ENCODE peak calls at places on chromosomes 1 and 21, in seven cellular contexts. One of them, this sample, is unnamed.

GRCh38 chr1:172960019-172960418 is 90.7 kb downstream of the TNFSF18 start:
- DNase-seq in AG04449: no peak
- DNase-seq in CD8-positive, alpha-beta T cell: no peak
- DNase-seq in transverse colon: no peak
- DNase-seq in choroid plexus epithelial cell: peak
- DNase-seq in cardiac fibroblast: peak
- DNase-seq in right cardiac atrium: no peak
- DNase-seq in this sample: no peak

GRCh38 chr1:117534995-117535467 is 70.8 kb upstream of the TENT5C start:
- DNase-seq in CD8-positive, alpha-beta T cell: peak
- DNase-seq in right cardiac atrium: no peak
- DNase-seq in cardiac fibroblast: peak
- DNase-seq in transverse colon: peak
- DNase-seq in AG04449: no peak
- DNase-seq in choroid plexus epithelial cell: peak
- DNase-seq in this sample: peak

GRCh38 chr1:208189183-208189582 is 55.0 kb downstream of the PLXNA2 start:
- DNase-seq in right cardiac atrium: no peak
- DNase-seq in AG04449: no peak
- DNase-seq in transverse colon: no peak
- DNase-seq in CD8-positive, alpha-beta T cell: no peak
- DNase-seq in choroid plexus epithelial cell: no peak
- DNase-seq in cardiac fibroblast: no peak
- DNase-seq in this sample: no peak

GRCh38 chr1:206040328-206040727 is 12.6 kb upstream of the RHEX start:
- DNase-seq in CD8-positive, alpha-beta T cell: no peak
- DNase-seq in cardiac fibroblast: no peak
- DNase-seq in choroid plexus epithelial cell: no peak
- DNase-seq in AG04449: no peak
- DNase-seq in transverse colon: no peak
- DNase-seq in right cardiac atrium: no peak
- DNase-seq in this sample: no peak

GRCh38 chr1:116513956-116514355 is 56.9 kb downstream of the CD58 start:
- DNase-seq in right cardiac atrium: no peak
- DNase-seq in transverse colon: no peak
- DNase-seq in choroid plexus epithelial cell: no peak
- DNase-seq in cardiac fibroblast: no peak
- DNase-seq in AG04449: no peak
- DNase-seq in CD8-positive, alpha-beta T cell: no peak
- DNase-seq in this sample: no peak

GRCh38 chr1:111958911-111959310 is 30.6 kb downstream of the KCND3 start:
- DNase-seq in right cardiac atrium: no peak
- DNase-seq in AG04449: no peak
- DNase-seq in cardiac fibroblast: no peak
- DNase-seq in transverse colon: no peak
- DNase-seq in choroid plexus epithelial cell: no peak
- DNase-seq in CD8-positive, alpha-beta T cell: no peak
- DNase-seq in this sample: no peak

GRCh38 chr1:230109871-230110667 is 43.0 kb downstream of the GALNT2 start:
- DNase-seq in transverse colon: peak
- DNase-seq in right cardiac atrium: no peak
- DNase-seq in cardiac fibroblast: no peak
- DNase-seq in AG04449: no peak
- DNase-seq in CD8-positive, alpha-beta T cell: peak
- DNase-seq in choroid plexus epithelial cell: no peak
- DNase-seq in this sample: no peak

GRCh38 chr1:172360511-172360910 is 60.0 kb upstream of the C1orf105 start:
- DNase-seq in right cardiac atrium: no peak
- DNase-seq in transverse colon: no peak
- DNase-seq in cardiac fibroblast: no peak
- DNase-seq in AG04449: no peak
- DNase-seq in CD8-positive, alpha-beta T cell: no peak
- DNase-seq in choroid plexus epithelial cell: no peak
- DNase-seq in this sample: no peak

GRCh38 chr1:181094813-181095212 is 6.3 kb downstream of the IER5 start:
- DNase-seq in transverse colon: peak
- DNase-seq in cardiac fibroblast: peak
- DNase-seq in right cardiac atrium: peak
- DNase-seq in CD8-positive, alpha-beta T cell: no peak
- DNase-seq in choroid plexus epithelial cell: peak
- DNase-seq in AG04449: peak
- DNase-seq in this sample: peak

GRCh38 chr1:235918032-235918431 is 51.3 kb upstream of the LYST start:
- DNase-seq in transverse colon: no peak
- DNase-seq in choroid plexus epithelial cell: no peak
- DNase-seq in AG04449: no peak
- DNase-seq in CD8-positive, alpha-beta T cell: no peak
- DNase-seq in cardiac fibroblast: no peak
- DNase-seq in right cardiac atrium: no peak
- DNase-seq in this sample: no peak

GRCh38 chr21:17406202-17406601 is 106.6 kb upstream of the CXADR start:
- DNase-seq in cardiac fibroblast: no peak
- DNase-seq in CD8-positive, alpha-beta T cell: no peak
- DNase-seq in transverse colon: no peak
- DNase-seq in AG04449: no peak
- DNase-seq in right cardiac atrium: no peak
- DNase-seq in choroid plexus epithelial cell: no peak
- DNase-seq in this sample: no peak

GRCh38 chr21:41289431-41289830 is 27.2 kb upstream of the FAM3B start:
- DNase-seq in AG04449: no peak
- DNase-seq in cardiac fibroblast: no peak
- DNase-seq in CD8-positive, alpha-beta T cell: no peak
- DNase-seq in choroid plexus epithelial cell: peak
- DNase-seq in transverse colon: no peak
- DNase-seq in right cardiac atrium: no peak
- DNase-seq in this sample: peak

DNA sequence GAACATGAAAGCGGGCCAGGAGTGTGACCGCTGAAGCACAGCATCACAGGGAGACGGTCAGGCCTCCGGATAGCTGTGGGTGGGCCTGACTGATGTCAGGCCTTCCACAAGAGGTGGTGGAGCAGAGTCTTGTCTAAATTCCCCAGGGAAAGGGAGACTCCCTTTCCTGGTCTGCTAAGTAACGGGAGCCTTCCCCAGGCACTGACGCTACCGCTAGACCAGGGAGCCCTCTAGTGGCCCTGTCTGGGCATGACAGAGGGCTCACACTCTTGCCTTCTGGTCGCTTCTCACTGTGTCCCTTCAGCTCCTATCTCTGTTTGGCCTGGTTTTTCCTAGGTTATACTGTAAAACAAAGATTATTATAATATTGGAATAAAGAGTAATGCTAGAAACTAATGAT is 36.5 kb downstream of the ZNF695 start:
- DNase-seq in CD8-positive, alpha-beta T cell: peak
- DNase-seq in choroid plexus epithelial cell: peak
- DNase-seq in AG04449: no peak
- DNase-seq in transverse colon: peak
- DNase-seq in cardiac fibroblast: peak
- DNase-seq in right cardiac atrium: peak
- DNase-seq in this sample: peak
- H3K4me3 ChIP-seq in CD8-positive, alpha-beta T cell: no peak
- H3K4me3 ChIP-seq in choroid plexus epithelial cell: no peak
- H3K4me3 ChIP-seq in AG04449: no peak
- H3K4me3 ChIP-seq in transverse colon: no peak
- H3K4me3 ChIP-seq in cardiac fibroblast: no peak
- H3K4me3 ChIP-seq in right cardiac atrium: no peak
- H3K4me3 ChIP-seq in this sample: peak

DNA sequence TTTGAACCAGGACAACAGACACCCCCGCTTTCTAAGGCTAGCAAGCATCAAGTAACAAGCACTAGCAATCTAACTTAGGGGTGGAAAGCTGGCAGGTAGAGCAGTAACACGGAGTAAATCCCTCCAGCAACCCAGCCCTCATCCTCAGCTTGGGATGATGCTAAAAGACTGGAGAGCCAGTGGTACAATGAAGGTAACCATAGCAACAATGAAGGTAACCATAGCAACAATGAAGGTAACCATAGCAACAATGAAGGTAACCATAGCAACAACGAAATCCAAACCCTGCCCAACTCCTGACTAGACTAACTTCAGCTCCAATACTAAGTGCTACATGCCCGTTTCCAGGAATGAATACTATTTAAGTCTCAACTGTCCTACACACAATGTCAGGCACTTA is 22.2 kb upstream of the EIF4G3 start:
- DNase-seq in choroid plexus epithelial cell: no peak
- DNase-seq in right cardiac atrium: no peak
- DNase-seq in transverse colon: no peak
- DNase-seq in CD8-positive, alpha-beta T cell: no peak
- DNase-seq in cardiac fibroblast: no peak
- DNase-seq in AG04449: no peak
- DNase-seq in this sample: no peak
- H3K4me3 ChIP-seq in choroid plexus epithelial cell: no peak
- H3K4me3 ChIP-seq in right cardiac atrium: no peak
- H3K4me3 ChIP-seq in transverse colon: no peak
- H3K4me3 ChIP-seq in CD8-positive, alpha-beta T cell: no peak
- H3K4me3 ChIP-seq in cardiac fibroblast: no peak
- H3K4me3 ChIP-seq in AG04449: no peak
- H3K4me3 ChIP-seq in this sample: no peak

DNA sequence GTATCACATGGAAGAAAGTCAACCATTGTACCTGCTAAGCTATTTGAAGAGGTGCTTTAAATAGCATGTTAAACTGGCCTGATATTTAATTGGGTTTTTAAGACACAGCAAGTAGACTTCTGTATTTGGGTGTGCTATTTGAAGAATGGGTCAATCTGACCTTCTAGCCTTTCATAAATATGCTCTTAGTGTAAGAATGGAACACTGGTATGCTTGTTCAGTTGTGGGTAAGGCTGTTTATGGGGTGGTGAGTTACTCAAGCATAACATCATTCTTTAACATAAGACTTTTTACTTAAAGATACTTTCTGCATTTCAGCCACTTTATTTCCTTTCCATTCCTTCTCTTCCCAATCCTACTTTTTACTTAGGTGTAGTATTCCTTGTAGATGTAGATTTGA is 21.4 kb downstream of the AHCYL1 start:
- DNase-seq in AG04449: peak
- DNase-seq in CD8-positive, alpha-beta T cell: no peak
- DNase-seq in right cardiac atrium: no peak
- DNase-seq in transverse colon: no peak
- DNase-seq in cardiac fibroblast: peak
- DNase-seq in choroid plexus epithelial cell: peak
- DNase-seq in this sample: no peak
- H3K4me3 ChIP-seq in AG04449: peak
- H3K4me3 ChIP-seq in CD8-positive, alpha-beta T cell: no peak
- H3K4me3 ChIP-seq in right cardiac atrium: no peak
- H3K4me3 ChIP-seq in transverse colon: no peak
- H3K4me3 ChIP-seq in cardiac fibroblast: no peak
- H3K4me3 ChIP-seq in choroid plexus epithelial cell: peak
- H3K4me3 ChIP-seq in this sample: no peak

DNA sequence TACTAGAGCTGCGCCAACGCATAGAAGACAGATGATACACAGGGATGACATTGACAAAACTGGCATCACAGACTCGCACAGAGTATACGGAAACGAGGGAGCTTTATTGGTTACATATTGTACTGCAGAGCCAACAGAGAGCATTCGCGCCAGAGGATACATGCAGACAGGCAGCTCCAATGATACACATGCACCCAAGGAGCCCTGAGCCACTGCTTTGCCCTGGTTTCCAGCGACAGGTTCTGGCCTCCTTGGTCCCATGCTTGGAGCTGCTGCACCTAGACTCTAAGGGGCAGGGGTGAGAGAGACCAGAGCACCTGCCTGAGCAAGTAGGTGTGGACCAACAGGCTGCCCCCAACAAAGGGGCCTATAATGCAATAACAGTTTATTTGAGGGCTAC is 65.6 kb downstream of the KDM1A start:
- DNase-seq in choroid plexus epithelial cell: no peak
- DNase-seq in transverse colon: no peak
- DNase-seq in right cardiac atrium: no peak
- DNase-seq in AG04449: no peak
- DNase-seq in cardiac fibroblast: no peak
- DNase-seq in CD8-positive, alpha-beta T cell: no peak
- DNase-seq in this sample: no peak
- H3K4me3 ChIP-seq in choroid plexus epithelial cell: no peak
- H3K4me3 ChIP-seq in transverse colon: no peak
- H3K4me3 ChIP-seq in right cardiac atrium: no peak
- H3K4me3 ChIP-seq in AG04449: no peak
- H3K4me3 ChIP-seq in cardiac fibroblast: no peak
- H3K4me3 ChIP-seq in CD8-positive, alpha-beta T cell: no peak
- H3K4me3 ChIP-seq in this sample: no peak

GRCh38 chr1:12620931-12621330 is 2.9 kb upstream of the DHRS3 start:
- DNase-seq in choroid plexus epithelial cell: no peak
- DNase-seq in transverse colon: no peak
- DNase-seq in cardiac fibroblast: no peak
- DNase-seq in right cardiac atrium: no peak
- DNase-seq in CD8-positive, alpha-beta T cell: no peak
- DNase-seq in AG04449: no peak
- DNase-seq in this sample: no peak

GRCh38 chr1:12619396-12620141 is 1.6 kb upstream of the DHRS3 start:
- DNase-seq in right cardiac atrium: peak
- DNase-seq in CD8-positive, alpha-beta T cell: peak
- DNase-seq in transverse colon: peak
- DNase-seq in AG04449: no peak
- DNase-seq in choroid plexus epithelial cell: peak
- DNase-seq in cardiac fibroblast: peak
- DNase-seq in this sample: peak

GRCh38 chr1:12618661-12619395 is 818 bp upstream of the DHRS3 start:
- DNase-seq in right cardiac atrium: peak
- DNase-seq in choroid plexus epithelial cell: peak
- DNase-seq in cardiac fibroblast: peak
- DNase-seq in CD8-positive, alpha-beta T cell: peak
- DNase-seq in transverse colon: peak
- DNase-seq in AG04449: no peak
- DNase-seq in this sample: peak

GRCh38 chr1:12621346-12622320 is 3.6 kb upstream of the DHRS3 start:
- DNase-seq in choroid plexus epithelial cell: peak
- DNase-seq in cardiac fibroblast: no peak
- DNase-seq in AG04449: no peak
- DNase-seq in CD8-positive, alpha-beta T cell: no peak
- DNase-seq in transverse colon: no peak
- DNase-seq in right cardiac atrium: no peak
- DNase-seq in this sample: no peak

DNA sequence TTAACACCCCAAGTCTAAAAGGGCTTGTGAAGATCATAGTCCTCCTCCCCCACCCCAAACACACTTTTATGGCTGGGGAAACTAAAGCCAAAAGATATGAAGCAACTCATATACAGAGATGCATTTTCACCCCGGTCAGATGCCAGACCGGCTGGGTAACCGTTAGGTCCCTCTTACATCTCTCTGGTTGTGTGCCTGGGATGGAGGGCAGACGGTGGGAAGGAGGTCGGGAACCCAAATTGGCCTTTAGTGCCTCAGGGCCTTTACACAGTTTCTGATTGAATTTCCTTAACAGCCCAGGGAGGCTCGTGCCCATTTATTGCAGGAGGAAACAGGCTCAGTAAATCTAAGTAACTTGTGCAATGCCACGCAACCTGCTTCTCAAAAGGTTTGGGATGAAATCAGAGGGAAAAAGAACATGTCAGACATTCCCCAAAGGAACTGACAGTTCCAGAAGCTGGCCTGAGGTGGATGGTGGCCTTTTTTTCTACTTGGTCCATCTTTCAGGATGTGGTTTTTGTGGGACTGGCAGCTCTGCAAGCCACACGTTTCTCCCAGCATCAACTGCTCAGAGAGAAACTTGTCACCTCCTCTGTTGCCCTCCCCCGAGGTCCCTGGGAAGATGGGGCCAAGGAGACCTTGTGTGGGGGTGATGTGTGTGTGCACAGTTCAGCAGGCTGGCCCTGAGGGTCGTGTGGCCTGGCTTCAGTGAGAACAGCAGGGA is 2.3 kb upstream of the DHRS3 start:
- DNase-seq in choroid plexus epithelial cell: no peak
- DNase-seq in CD8-positive, alpha-beta T cell: peak
- DNase-seq in transverse colon: no peak
- DNase-seq in right cardiac atrium: no peak
- DNase-seq in cardiac fibroblast: no peak
- DNase-seq in AG04449: no peak
- DNase-seq in this sample: no peak
- H3K4me3 ChIP-seq in choroid plexus epithelial cell: peak
- H3K4me3 ChIP-seq in CD8-positive, alpha-beta T cell: no peak
- H3K4me3 ChIP-seq in transverse colon: no peak
- H3K4me3 ChIP-seq in right cardiac atrium: no peak
- H3K4me3 ChIP-seq in cardiac fibroblast: no peak
- H3K4me3 ChIP-seq in AG04449: no peak
- H3K4me3 ChIP-seq in this sample: no peak